ENCODE peak calls at places on chromosomes 5 and 9, in five cellular contexts. E is mammary epithelial cell; W is AG10803; A is stimulated activated naive B cell treated with anti-CD40 and anti-IgM and Interleukin-4, amounts not matched to agents 10 μg/mL and 1 μg/mL and 100 μg/mL, for 72 hours; L is iPS-NIHi11. V is an unnamed sample.

GRCh38 chr5:73229271-73229670 is 56.3 kb downstream of the TMEM174 start:
- DNase-seq in W (peak), A (no peak), E (peak), L (no peak), V (no peak)

GRCh38 chr5:55865831-55866230 is 14.7 kb downstream of the IL31RA start:
- DNase-seq in L (peak), E (peak), A (no peak), W (peak), V (peak)

GRCh38 chr5:141692919-141693848 is 11.2 kb upstream of the ARAP3 start:
- DNase-seq in E (no peak), W (no peak), A (no peak), L (peak), V (peak)

GRCh38 chr5:98108497-98108896 is 665.0 kb upstream of the RGMB start:
- DNase-seq in E (peak), W (peak), A (no peak), L (no peak), V (peak)

GRCh38 chr9:136858844-136859757 is 7.0 kb downstream of the MAMDC4 start:
- DNase-seq in A (no peak), E (peak), W (peak), L (no peak), V (peak)

GRCh38 chr9:112886351-112886750 is 4.3 kb downstream of the SLC46A2 start:
- DNase-seq in E (no peak), W (no peak), L (no peak), A (no peak), V (no peak)

GRCh38 chr9:136791466-136792276 is 527 bp downstream of the TMEM141 start:
- DNase-seq in L (peak), A (peak), E (peak), W (no peak), V (no peak)

GRCh38 chr9:125752070-125752628 is 5.0 kb downstream of the PBX3 start:
- DNase-seq in L (no peak), W (no peak), E (peak), A (no peak), V (no peak)

GRCh38 chr9:118637681-118638080 is 731.6 kb downstream of the BRINP1 start:
- DNase-seq in A (no peak), L (no peak), W (no peak), E (no peak), V (no peak)

GRCh38 chr9:132562313-132562588 is 20.2 kb upstream of the BARHL1 start:
- DNase-seq in L (no peak), A (no peak), E (no peak), W (no peak), V (no peak)

GRCh38 chr5:40678021-40678939 is 1.4 kb upstream of the PTGER4 start:
- DNase-seq in L (no peak), A (no peak), E (peak), W (peak), V (no peak)

GRCh38 chr9:69325409-69326212 is 596 bp downstream of the ENTREP1 start:
- DNase-seq in E (peak), L (peak), W (no peak), A (no peak), V (no peak)

GRCh38 chr5:91266184-91266705 is 116.9 kb downstream of the ARRDC3 start:
- DNase-seq in A (no peak), L (no peak), E (peak), W (peak), V (peak)

GRCh38 chr9:121499427-121500164 is at the start of gene GGTA1:
- DNase-seq in W (peak), L (peak), A (no peak), E (peak), V (peak)

GRCh38 chr5:140324834-140325195 is 21.6 kb downstream of the HBEGF start:
- DNase-seq in E (no peak), L (no peak), W (peak), A (no peak), V (peak)

GRCh38 chr9:34154052-34154451 is 24.8 kb upstream of the UBAP1 start:
- DNase-seq in W (no peak), L (peak), A (no peak), E (no peak), V (no peak)

GRCh38 chr5:142825378-142826089 is 55.4 kb downstream of the ARHGAP26 start:
- DNase-seq in L (peak), E (no peak), W (no peak), A (no peak), V (no peak)

GRCh38 chr5:107783551-107783950 is 112.8 kb upstream of the EFNA5 start:
- DNase-seq in A (no peak), E (no peak), W (peak), L (no peak), V (no peak)

GRCh38 chr5:72387985-72388384 is 67.8 kb downstream of the PTCD2 start:
- DNase-seq in E (peak), W (peak), L (peak), A (no peak), V (peak)

GRCh38 chr5:1051366-1051720 is 42.7 kb downstream of the NKD2 start:
- DNase-seq in W (no peak), L (no peak), E (no peak), A (no peak), V (no peak)

GRCh38 chr9:81814404-81814793 is 113.8 kb upstream of the SPATA31D4 start:
- DNase-seq in W (no peak), A (no peak), L (no peak), E (no peak), V (no peak)

GRCh38 chr5:113804264-113804663 is 290.8 kb downstream of the YTHDC2 start:
- DNase-seq in A (no peak), W (no peak), E (peak), L (no peak), V (no peak)

GRCh38 chr9:16960084-16960483 is 89.6 kb upstream of the BNC2 start:
- DNase-seq in W (no peak), L (no peak), A (no peak), E (peak), V (peak)

GRCh38 chr9:131420913-131421312 is 27.0 kb downstream of the PRRC2B start:
- DNase-seq in E (peak), W (peak), L (no peak), A (no peak), V (peak)

GRCh38 chr9:134433101-134433500 is 106.8 kb downstream of the RXRA start:
- DNase-seq in W (peak), A (no peak), E (peak), L (no peak), V (peak)

GRCh38 chr9:2559212-2560152 is 62.1 kb upstream of the VLDLR start:
- DNase-seq in L (no peak), E (peak), A (no peak), W (peak), V (peak)

GRCh38 chr5:176943816-176944215 is 44.7 kb upstream of the HK3 start:
- DNase-seq in E (no peak), A (no peak), L (peak), W (no peak), V (no peak)

GRCh38 chr9:134367061-134367460 is 40.8 kb downstream of the RXRA start:
- DNase-seq in W (no peak), L (no peak), A (no peak), E (no peak), V (no peak)

V was measured in RPMI7951.